ENCODE peak calls at places on chromosome 12, in seven cellular contexts. P is neural progenitor cell, Y is foreskin keratinocyte, X is hepatocyte, M is fibroblast of lung, E is endothelial cell of umbilical vein, J is uterus. U is an unnamed sample.

GRCh38 chr12:91127751-91128150 is 16.5 kb upstream of the LUM start:
- DNase-seq in P (no peak), J (no peak), X (peak; percentile 45), M (peak; percentile 67), E (no peak), Y (peak; percentile 75), U (peak; percentile 38)

GRCh38 chr12:122111070-122111750 is 32.7 kb downstream of the MLXIP start:
- DNase-seq in E (no peak), Y (peak; percentile 92), X (no peak), M (no peak), P (no peak), J (no peak), U (no peak)

GRCh38 chr12:12533238-12533829 is 29.3 kb downstream of the DUSP16 start:
- DNase-seq in Y (peak; percentile 82), M (peak; percentile 71), E (no peak), J (no peak), P (no peak), X (peak; percentile 69), U (no peak)

GRCh38 chr12:101859664-101860607 is 17.4 kb upstream of the DRAM1 start:
- DNase-seq in X (no peak), E (no peak), M (peak; percentile 35), P (no peak), J (no peak), Y (peak; percentile 84), U (no peak)

GRCh38 chr12:76777765-76778216 is 13.9 kb downstream of the ZDHHC17 start:
- DNase-seq in X (no peak), M (no peak), E (no peak), J (no peak), Y (no peak), P (no peak), U (no peak)

GRCh38 chr12:120599672-120600537 is 18.7 kb upstream of the POP5 start:
- DNase-seq in J (no peak), Y (no peak), E (no peak), P (peak; percentile 53), X (no peak), M (no peak), U (no peak)

GRCh38 chr12:59453461-59453860 is 142.4 kb upstream of the SLC16A7 start:
- DNase-seq in E (no peak), Y (no peak), X (no peak), J (no peak), P (no peak), M (no peak), U (no peak)

GRCh38 chr12:70948976-70949336 is 28.4 kb upstream of the PTPRR start:
- DNase-seq in X (no peak), M (no peak), Y (no peak), E (no peak), J (no peak), P (no peak), U (no peak)

GRCh38 chr12:107025691-107026090 is 38.7 kb upstream of the MTERF2 start:
- DNase-seq in E (no peak), X (no peak), M (no peak), J (no peak), Y (peak; percentile 84), P (no peak), U (no peak)

GRCh38 chr12:3204716-3205617 is 127.8 kb downstream of the TSPAN9 start:
- DNase-seq in E (no peak), M (no peak), X (no peak), Y (no peak), J (no peak), P (no peak), U (no peak)

GRCh38 chr12:22640851-22641250 is 15.9 kb downstream of the ETNK1 start:
- DNase-seq in M (no peak), Y (peak; percentile 8), E (no peak), J (no peak), P (no peak), X (no peak), U (no peak)

GRCh38 chr12:29725587-29726320 is 58.0 kb downstream of the TMTC1 start:
- DNase-seq in E (peak; percentile 84), P (no peak), Y (no peak), M (peak; percentile 74), J (peak; percentile 54), X (peak; percentile 12), U (peak; percentile 98)

GRCh38 chr12:87661770-87662402 is 367.3 kb downstream of the C12orf50 start:
- DNase-seq in X (no peak), P (no peak), M (no peak), E (no peak), J (no peak), Y (peak; percentile 24), U (no peak)

GRCh38 chr12:89389755-89390661 is 37.7 kb upstream of the DUSP6 start:
- DNase-seq in X (peak; percentile 40), J (peak; percentile 23), Y (no peak), M (peak; percentile 31), E (peak; percentile 89), P (no peak), U (peak; percentile 40)

GRCh38 chr12:66132408-66132807 is 1.9 kb upstream of the LLPH start:
- DNase-seq in X (peak; percentile 53), E (peak; percentile 22), Y (peak; percentile 81), M (peak; percentile 89), J (no peak), P (no peak), U (peak; percentile 89)

GRCh38 chr12:131095826-131096680 is 142.3 kb downstream of the ADGRD1 start:
- DNase-seq in Y (no peak), X (no peak), M (no peak), J (peak; percentile 8), E (no peak), P (no peak), U (no peak)

GRCh38 chr12:46526231-46526630 is 153.7 kb upstream of the SLC38A2 start:
- DNase-seq in M (no peak), Y (no peak), E (no peak), P (no peak), X (no peak), J (peak; percentile 9), U (no peak)

GRCh38 chr12:93243382-93243688 is 134.4 kb upstream of the NUDT4 start:
- DNase-seq in M (no peak), X (no peak), E (no peak), Y (no peak), J (no peak), P (no peak), U (no peak)

GRCh38 chr12:52141875-52142274 is 49.9 kb downstream of the KRT80 start:
- DNase-seq in P (no peak), Y (no peak), X (no peak), M (no peak), J (no peak), E (no peak), U (no peak)

GRCh38 chr12:19971396-19971802 is 396.9 kb upstream of the PDE3A start:
- DNase-seq in J (no peak), Y (peak; percentile 13), M (peak; percentile 94), X (peak; percentile 79), P (peak; percentile 73), E (no peak), U (peak; percentile 17)

GRCh38 chr12:79288946-79289345 is 401.8 kb downstream of the PAWR start:
- DNase-seq in E (no peak), J (no peak), M (no peak), X (no peak), Y (no peak), P (no peak), U (no peak)

GRCh38 chr12:91191516-91192111 is 9.0 kb upstream of the DCN start:
- DNase-seq in X (no peak), E (no peak), M (no peak), J (no peak), Y (no peak), P (no peak), U (no peak)

GRCh38 chr12:123559468-123559867 is 24.9 kb upstream of the TMED2 start:
- DNase-seq in E (no peak), J (no peak), M (no peak), X (no peak), P (no peak), Y (no peak), U (no peak)

GRCh38 chr12:6535960-6536847 is 1.9 kb downstream of the GAPDH start:
- DNase-seq in Y (no peak), X (no peak), M (no peak), E (no peak), J (no peak), P (no peak), U (no peak)
- TF ChIP-seq CTCF in Y (no peak), X (no peak), M (no peak), E (no peak), J (no peak), P (no peak), U (no peak)

DNA sequence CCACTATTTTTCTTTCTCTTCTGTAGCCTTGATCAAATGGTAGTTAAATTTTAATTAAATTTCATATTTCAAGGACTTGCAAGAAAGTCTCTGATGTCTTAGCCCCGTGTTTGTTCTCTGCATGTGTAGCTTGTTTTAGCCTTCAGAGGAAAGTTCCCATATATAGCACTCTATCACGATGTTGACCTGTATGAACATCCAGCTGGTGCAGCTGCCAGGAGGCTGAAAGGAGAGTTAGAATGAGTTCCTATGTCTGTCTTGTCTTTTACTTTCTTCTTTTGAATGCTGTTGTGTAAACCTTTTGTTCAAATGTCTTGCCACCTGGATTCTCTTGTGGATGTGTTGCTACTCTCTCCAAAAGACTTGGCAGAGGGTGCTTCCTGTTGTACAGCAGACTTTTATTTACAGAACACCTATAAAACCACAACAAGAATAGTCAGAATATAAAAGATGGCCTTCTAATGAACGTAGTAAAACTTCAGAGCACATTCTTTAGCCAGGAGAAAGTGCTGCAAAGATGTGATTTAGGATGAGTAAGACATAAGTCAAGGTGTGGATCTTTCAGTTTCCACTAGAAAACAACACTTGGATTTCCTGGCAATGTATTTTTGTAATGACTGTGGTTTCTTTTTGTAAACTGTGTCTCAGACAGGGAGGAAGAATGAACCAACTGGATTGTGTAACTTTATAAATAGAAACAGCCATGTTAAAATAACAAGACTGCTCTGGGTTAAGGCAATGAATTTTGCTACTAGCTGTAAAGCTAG is 17.2 kb downstream of the NAV3 start:
- DNase-seq in E (peak; percentile 90), P (no peak), J (no peak), X (no peak), M (peak; percentile 96), Y (peak; percentile 98), U (peak; percentile 52)
- H3K27ac ChIP-seq in E (peak overlapping the region; percentile 78), P (no peak overlapping the region), J (peak overlapping the region; percentile 67), X (peak overlapping the region; percentile 8), M (no peak overlapping the region), Y (no peak overlapping the region), U (peak overlapping the region; percentile 77)

GRCh38 chr12:54420766-54421144 is 1.7 kb upstream of the ITGA5 start:
- DNase-seq in M (no peak), Y (no peak), J (peak; percentile 77), P (no peak), X (no peak), E (peak; percentile 60), U (no peak)
- H3K27me3 ChIP-seq in M (no peaks in the 10 kb centered on the region), Y (no peaks in the 10 kb centered on the region), J (no peaks in the 10 kb centered on the region), P (no peaks in the 10 kb centered on the region), X (peaks cover 25% of the 10 kb centered on the region), E (no peaks in the 10 kb centered on the region), U (no peaks in the 10 kb centered on the region)

GRCh38 chr12:9086087-9086486 is 29.6 kb downstream of the A2M start:
- DNase-seq in M (no peak), X (no peak), J (no peak), P (no peak), E (no peak), Y (no peak), U (no peak)

GRCh38 chr12:9094512-9095206 is 21.1 kb downstream of the A2M start:
- DNase-seq in J (no peak), E (no peak), X (no peak), P (no peak), Y (no peak), M (no peak), U (no peak)

GRCh38 chr12:9091933-9092598 is 23.7 kb downstream of the A2M start:
- DNase-seq in M (no peak), P (no peak), X (no peak), E (no peak), J (no peak), Y (no peak), U (no peak)

GRCh38 chr12:9087087-9087835 is 28.5 kb downstream of the A2M start:
- DNase-seq in J (no peak), E (no peak), X (no peak), Y (no peak), M (no peak), P (no peak), U (no peak)

GRCh38 chr12:9090220-9090619 is 25.5 kb downstream of the A2M start:
- DNase-seq in Y (no peak), X (no peak), J (no peak), M (no peak), E (no peak), P (no peak), U (no peak)
- TF ChIP-seq CTCF in Y (no peak), X (no peak), J (no peak), M (no peak), E (no peak), P (no peak), U (no peak)

U was measured in brain microvascular endothelial cell.